ENCODE peak calls at places on chromosomes 7 and 10, in six cellular contexts. O, Q, K, F, B and I are unnamed samples.

GRCh38 chr10:2992401-2993198 is 74.7 kb upstream of the PFKP start:
- DNase-seq in Q (peak), B (no peak), O (no peak), K (no peak), F (no peak), I (no peak)

GRCh38 chr7:26169271-26169670 is 17.3 kb downstream of the NFE2L3 start:
- DNase-seq in K (peak), O (no peak), Q (no peak), B (no peak), F (no peak), I (no peak)

GRCh38 chr7:92304406-92304893 is 58.7 kb downstream of the ANKIB1 start:
- DNase-seq in O (no peak), F (no peak), Q (no peak), K (no peak), B (no peak), I (no peak)

GRCh38 chr7:50824882-50825281 is 42.2 kb upstream of the GRB10 start:
- DNase-seq in F (no peak), B (no peak), O (no peak), Q (no peak), K (peak), I (no peak)

GRCh38 chr7:111392976-111393762 is 169.1 kb downstream of the IMMP2L start:
- DNase-seq in O (peak), B (no peak), Q (peak), K (no peak), F (no peak), I (no peak)

GRCh38 chr10:35421553-35422178 is 85.4 kb downstream of the CCNY start:
- DNase-seq in B (no peak), Q (peak), F (peak), O (peak), K (peak), I (peak)

GRCh38 chr10:77799352-77799751 is 127.2 kb downstream of the DLG5 start:
- DNase-seq in K (no peak), F (peak), B (no peak), Q (peak), O (no peak), I (no peak)

GRCh38 chr10:86649471-86650150 is 4.7 kb upstream of the OPN4 start:
- DNase-seq in O (no peak), F (peak), B (peak), Q (no peak), K (no peak), I (peak)

GRCh38 chr10:104521901-104522827 is 118.9 kb upstream of the SORCS3 start:
- DNase-seq in O (no peak), Q (no peak), F (no peak), B (no peak), K (no peak), I (no peak)

GRCh38 chr7:141161959-141162547 is 88.2 kb downstream of the TMEM178B start:
- DNase-seq in Q (no peak), B (no peak), F (no peak), K (no peak), O (no peak), I (no peak)

GRCh38 chr7:25075459-25075858 is 49.6 kb downstream of the CYCS start:
- DNase-seq in F (no peak), Q (no peak), O (no peak), B (no peak), K (no peak), I (no peak)

GRCh38 chr10:122267849-122268737 is 3.0 kb upstream of the BTBD16 start:
- DNase-seq in F (no peak), O (peak), Q (no peak), B (peak), K (peak), I (peak)

GRCh38 chr10:79385804-79386531 is 38.7 kb downstream of the PPIF start:
- DNase-seq in F (peak), K (no peak), B (peak), Q (no peak), O (no peak), I (peak)

GRCh38 chr7:39407139-39407538 is 159.1 kb upstream of the YAE1 start:
- DNase-seq in O (peak), K (no peak), F (no peak), B (no peak), Q (no peak), I (no peak)

GRCh38 chr10:97081621-97082235 is 104.0 kb downstream of the SLIT1 start:
- DNase-seq in Q (peak), F (no peak), K (peak), B (peak), O (peak), I (peak)

GRCh38 chr10:33066558-33067236 is 108.7 kb upstream of the ITGB1 start:
- DNase-seq in K (peak), Q (peak), B (no peak), O (peak), F (no peak), I (peak)

GRCh38 chr10:110241407-110241806 is 34.0 kb downstream of the MXI1 start:
- DNase-seq in K (no peak), F (no peak), O (no peak), Q (no peak), B (no peak), I (no peak)

GRCh38 chr7:148503900-148504487 is 86.6 kb upstream of the C7orf33 start:
- DNase-seq in O (peak), F (no peak), B (no peak), K (peak), Q (peak), I (peak)

GRCh38 chr10:104150206-104150605 is 28.2 kb downstream of the SFR1 start:
- DNase-seq in F (no peak), B (no peak), Q (peak), O (no peak), K (no peak), I (no peak)

GRCh38 chr7:79182283-79182682 is 271.2 kb downstream of the MAGI2 start:
- DNase-seq in B (no peak), Q (peak), F (no peak), K (peak), O (peak), I (no peak)

GRCh38 chr7:99834382-99834781 is 6.6 kb downstream of the CYP3A43 start:
- DNase-seq in O (no peak), K (no peak), Q (no peak), B (no peak), F (no peak), I (no peak)

GRCh38 chr10:6320320-6321010 is 117.7 kb downstream of the PFKFB3 start:
- DNase-seq in B (peak), F (no peak), O (no peak), Q (no peak), K (no peak), I (no peak)

GRCh38 chr10:32957341-32958084 is 517 bp downstream of the ITGB1 start:
- DNase-seq in O (peak), B (peak), K (peak), F (peak), Q (no peak), I (peak)

GRCh38 chr7:20783716-20784310 is 2.9 kb downstream of the SP8 start:
- DNase-seq in Q (no peak), B (no peak), O (no peak), F (no peak), K (peak), I (peak)

GRCh38 chr10:71881956-71882355 is 30.9 kb upstream of the PSAP start:
- DNase-seq in B (no peak), O (no peak), K (no peak), F (no peak), Q (no peak), I (no peak)

GRCh38 chr10:11533328-11533781 is 78.1 kb downstream of the USP6NL start:
- DNase-seq in F (no peak), K (no peak), O (peak), B (no peak), Q (peak), I (no peak)

GRCh38 chr7:155206286-155207020 is 91.2 kb upstream of the INSIG1 start:
- DNase-seq in F (peak), O (peak), B (peak), Q (peak), K (peak), I (peak)

GRCh38 chr7:706721-707120 is 19.8 kb upstream of the DNAAF5 start:
- DNase-seq in K (no peak), B (no peak), Q (no peak), F (peak), O (no peak), I (no peak)

GRCh38 chr7:91198371-91198770 is 65.9 kb upstream of the FZD1 start:
- DNase-seq in O (no peak), K (no peak), Q (no peak), B (no peak), F (no peak), I (no peak)

GRCh38 chr10:15370741-15371701 is at the start of gene FAM171A1:
- DNase-seq in B (peak), O (peak), K (peak), Q (peak), F (no peak), I (peak)

GRCh38 chr10:104413528-104413927 is 59.9 kb downstream of the CFAP58 start:
- DNase-seq in B (no peak), K (no peak), Q (no peak), O (no peak), F (no peak), I (no peak)

GRCh38 chr10:45376364-45376801 is 2.4 kb downstream of the ALOX5 start:
- DNase-seq in F (no peak), O (no peak), K (peak), B (no peak), Q (no peak), I (no peak)

GRCh38 chr7:69825031-69825681 is 226.9 kb downstream of the AUTS2 start:
- DNase-seq in B (no peak), F (no peak), O (peak), K (no peak), Q (no peak), I (no peak)
- TF ChIP-seq CTCF in B (no peak), F (no peak), O (peak), K (no peak), Q (no peak), I (peak)

GRCh38 chr7:135716677-135717238 is 11.2 kb downstream of the SLC13A4 start:
- DNase-seq in K (peak), B (no peak), F (no peak), O (peak), Q (peak), I (peak)
- H3K27ac ChIP-seq in K (peak), B (no peak), F (no peak), O (no peak), Q (peak), I (peak)

GRCh38 chr7:114214454-114214853 is 200.2 kb upstream of the FOXP2 start:
- DNase-seq in B (no peak), K (no peak), Q (no peak), F (no peak), O (no peak), I (no peak)

GRCh38 chr7:114218283-114218682 is 196.3 kb upstream of the FOXP2 start:
- DNase-seq in B (no peak), O (no peak), Q (no peak), K (no peak), F (no peak), I (no peak)

GRCh38 chr7:114212753-114213439 is 201.7 kb upstream of the FOXP2 start:
- DNase-seq in F (no peak), K (no peak), O (no peak), B (no peak), Q (peak), I (no peak)

GRCh38 chr7:114217026-114217425 is 197.6 kb upstream of the FOXP2 start:
- DNase-seq in F (no peak), B (no peak), K (no peak), O (peak), Q (no peak), I (no peak)
- TF ChIP-seq CTCF in F (no peak), B (no peak), K (peak), O (no peak), Q (no peak), I (no peak)

GRCh38 chr10:43964486-43964885 is 315.8 kb upstream of the ZNF32 start:
- DNase-seq in F (no peak), K (no peak), O (no peak), B (peak), Q (no peak), I (no peak)
- H3K27ac ChIP-seq in F (peak), K (no peak), O (no peak), B (no peak), Q (no peak), I (peak)

DNA sequence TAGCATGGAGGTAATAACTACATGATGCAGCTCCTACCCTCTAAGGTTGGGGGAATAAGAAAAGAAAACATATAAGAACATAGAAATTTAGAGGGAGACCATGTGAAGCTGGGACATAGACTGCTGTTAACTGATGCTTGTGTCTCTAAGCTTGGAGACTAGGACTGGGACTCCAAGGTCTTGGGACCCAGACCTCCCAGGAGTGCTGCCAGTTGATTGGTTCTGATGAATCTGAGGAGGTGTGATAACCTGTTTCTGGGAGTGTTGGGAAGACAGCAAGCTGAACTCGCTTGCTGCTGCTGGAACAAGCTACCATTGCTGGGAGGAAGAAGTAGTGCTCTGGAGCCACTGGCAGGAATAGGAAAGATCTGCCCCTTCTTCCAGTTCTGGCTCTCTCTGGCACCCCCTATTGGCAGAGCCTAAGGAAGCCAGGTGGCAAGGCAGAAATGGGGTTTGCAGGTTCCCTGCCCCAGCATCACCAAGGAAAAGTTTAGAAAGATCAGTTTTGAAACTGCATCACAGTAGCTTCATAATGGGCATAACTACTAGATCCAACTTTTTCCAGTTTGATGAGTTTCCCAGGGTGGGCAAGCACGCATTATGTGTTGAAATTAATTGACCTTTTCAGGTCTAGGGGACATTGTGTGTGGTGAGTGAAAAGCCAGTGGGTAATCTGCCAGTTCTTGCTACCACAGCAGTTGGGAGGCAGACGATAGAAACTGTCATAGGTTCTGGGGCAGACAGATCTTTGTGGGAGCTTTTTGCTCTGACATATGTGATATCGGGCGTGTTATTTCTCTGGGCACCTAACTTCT is 140.7 kb downstream of the SND1 start:
- DNase-seq in F (no peak), Q (no peak), O (no peak), K (peak), B (peak), I (peak)
- TF ChIP-seq CTCF in F (no peak), Q (peak), O (peak), K (peak), B (peak), I (peak)

GRCh38 chr7:157964521-157964920 is 623.1 kb downstream of the PTPRN2 start:
- DNase-seq in K (no peak), O (no peak), F (no peak), Q (no peak), B (no peak), I (no peak)

GRCh38 chr7:157964016-157964415 is 623.6 kb downstream of the PTPRN2 start:
- DNase-seq in Q (no peak), O (no peak), F (no peak), K (no peak), B (no peak), I (no peak)

GRCh38 chr7:157961731-157962457 is 625.1 kb downstream of the DNAJB6 start:
- DNase-seq in O (no peak), F (no peak), Q (no peak), K (no peak), B (no peak), I (no peak)

GRCh38 chr7:157963526-157963925 is 624.1 kb downstream of the PTPRN2 start:
- DNase-seq in F (no peak), O (no peak), K (no peak), B (no peak), Q (no peak), I (no peak)

GRCh38 chr7:157962458-157963306 is 624.9 kb downstream of the PTPRN2 start:
- DNase-seq in K (no peak), F (no peak), Q (no peak), B (no peak), O (no peak), I (no peak)
- H3K27ac ChIP-seq in K (no peak), F (no peak), Q (no peak), B (no peak), O (no peak), I (no peak)